ENCODE peak calls at places on chromosomes 16 and 17, in ten cellular contexts. One of them, this sample, is unnamed.

GRCh38 chr16:87086156-87086555 is 231.0 kb downstream of the C16orf95 start:
- DNase-seq in naive thymus-derived CD8-positive, alpha-beta T cell: no peak
- DNase-seq in SK-MEL-5: no peak
- DNase-seq in amygdala: no peak
- DNase-seq in G401: peak
- DNase-seq in activated CD8-positive, alpha-beta memory T cell treated with anti-CD3 and anti-CD28 coated beads, Interleukin-2, amount 50 U/mL, for 48 hours: no peak
- DNase-seq in fibroblast of mammary gland: peak
- DNase-seq in stimulated activated CD4-positive, alpha-beta T cell treated with anti-CD3 and anti-CD28 coated beads, TNF-alpha, amount 100 ng/mL, for 4 hours: no peak
- DNase-seq in cerebellar nuclear complex: no peak
- DNase-seq in NCI-H1417: no peak
- DNase-seq in this sample: no peak

GRCh38 chr16:4833584-4833983 is 13.5 kb downstream of the GLYR1 start:
- DNase-seq in naive thymus-derived CD8-positive, alpha-beta T cell: no peak
- DNase-seq in SK-MEL-5: no peak
- DNase-seq in amygdala: no peak
- DNase-seq in G401: no peak
- DNase-seq in activated CD8-positive, alpha-beta memory T cell treated with anti-CD3 and anti-CD28 coated beads, Interleukin-2, amount 50 U/mL, for 48 hours: no peak
- DNase-seq in fibroblast of mammary gland: no peak
- DNase-seq in stimulated activated CD4-positive, alpha-beta T cell treated with anti-CD3 and anti-CD28 coated beads, TNF-alpha, amount 100 ng/mL, for 4 hours: no peak
- DNase-seq in cerebellar nuclear complex: no peak
- DNase-seq in NCI-H1417: no peak
- DNase-seq in this sample: no peak

GRCh38 chr16:84144301-84144858 is 597 bp downstream of the HSDL1 start:
- DNase-seq in naive thymus-derived CD8-positive, alpha-beta T cell: peak
- DNase-seq in SK-MEL-5: no peak
- DNase-seq in amygdala: no peak
- DNase-seq in G401: peak
- DNase-seq in activated CD8-positive, alpha-beta memory T cell treated with anti-CD3 and anti-CD28 coated beads, Interleukin-2, amount 50 U/mL, for 48 hours: peak
- DNase-seq in fibroblast of mammary gland: peak
- DNase-seq in stimulated activated CD4-positive, alpha-beta T cell treated with anti-CD3 and anti-CD28 coated beads, TNF-alpha, amount 100 ng/mL, for 4 hours: no peak
- DNase-seq in cerebellar nuclear complex: no peak
- DNase-seq in NCI-H1417: no peak
- DNase-seq in this sample: peak

GRCh38 chr17:78381601-78382168 is 3.2 kb downstream of the PGS1 start:
- DNase-seq in naive thymus-derived CD8-positive, alpha-beta T cell: no peak
- DNase-seq in SK-MEL-5: no peak
- DNase-seq in amygdala: no peak
- DNase-seq in G401: no peak
- DNase-seq in activated CD8-positive, alpha-beta memory T cell treated with anti-CD3 and anti-CD28 coated beads, Interleukin-2, amount 50 U/mL, for 48 hours: no peak
- DNase-seq in fibroblast of mammary gland: peak
- DNase-seq in stimulated activated CD4-positive, alpha-beta T cell treated with anti-CD3 and anti-CD28 coated beads, TNF-alpha, amount 100 ng/mL, for 4 hours: peak
- DNase-seq in cerebellar nuclear complex: no peak
- DNase-seq in NCI-H1417: no peak
- DNase-seq in this sample: no peak

GRCh38 chr16:1470543-1471251 is 4.1 kb downstream of the CLCN7 start:
- DNase-seq in naive thymus-derived CD8-positive, alpha-beta T cell: no peak
- DNase-seq in SK-MEL-5: peak
- DNase-seq in amygdala: no peak
- DNase-seq in G401: no peak
- DNase-seq in activated CD8-positive, alpha-beta memory T cell treated with anti-CD3 and anti-CD28 coated beads, Interleukin-2, amount 50 U/mL, for 48 hours: no peak
- DNase-seq in fibroblast of mammary gland: peak
- DNase-seq in stimulated activated CD4-positive, alpha-beta T cell treated with anti-CD3 and anti-CD28 coated beads, TNF-alpha, amount 100 ng/mL, for 4 hours: no peak
- DNase-seq in cerebellar nuclear complex: no peak
- DNase-seq in NCI-H1417: no peak
- DNase-seq in this sample: no peak

GRCh38 chr16:85568519-85568918 is 44.6 kb upstream of the GSE1 start:
- DNase-seq in naive thymus-derived CD8-positive, alpha-beta T cell: no peak
- DNase-seq in SK-MEL-5: no peak
- DNase-seq in amygdala: no peak
- DNase-seq in G401: no peak
- DNase-seq in activated CD8-positive, alpha-beta memory T cell treated with anti-CD3 and anti-CD28 coated beads, Interleukin-2, amount 50 U/mL, for 48 hours: no peak
- DNase-seq in fibroblast of mammary gland: no peak
- DNase-seq in stimulated activated CD4-positive, alpha-beta T cell treated with anti-CD3 and anti-CD28 coated beads, TNF-alpha, amount 100 ng/mL, for 4 hours: no peak
- DNase-seq in cerebellar nuclear complex: no peak
- DNase-seq in NCI-H1417: no peak
- DNase-seq in this sample: no peak

GRCh38 chr17:37710344-37710886 is 34.4 kb downstream of the HNF1B start:
- DNase-seq in naive thymus-derived CD8-positive, alpha-beta T cell: no peak
- DNase-seq in SK-MEL-5: peak
- DNase-seq in amygdala: no peak
- DNase-seq in G401: no peak
- DNase-seq in activated CD8-positive, alpha-beta memory T cell treated with anti-CD3 and anti-CD28 coated beads, Interleukin-2, amount 50 U/mL, for 48 hours: no peak
- DNase-seq in fibroblast of mammary gland: peak
- DNase-seq in stimulated activated CD4-positive, alpha-beta T cell treated with anti-CD3 and anti-CD28 coated beads, TNF-alpha, amount 100 ng/mL, for 4 hours: no peak
- DNase-seq in cerebellar nuclear complex: no peak
- DNase-seq in NCI-H1417: peak
- DNase-seq in this sample: peak

GRCh38 chr17:46090871-46091270 is 91.8 kb downstream of the STH start:
- DNase-seq in naive thymus-derived CD8-positive, alpha-beta T cell: no peak
- DNase-seq in SK-MEL-5: no peak
- DNase-seq in amygdala: no peak
- DNase-seq in G401: peak
- DNase-seq in activated CD8-positive, alpha-beta memory T cell treated with anti-CD3 and anti-CD28 coated beads, Interleukin-2, amount 50 U/mL, for 48 hours: no peak
- DNase-seq in fibroblast of mammary gland: no peak
- DNase-seq in stimulated activated CD4-positive, alpha-beta T cell treated with anti-CD3 and anti-CD28 coated beads, TNF-alpha, amount 100 ng/mL, for 4 hours: no peak
- DNase-seq in cerebellar nuclear complex: no peak
- DNase-seq in NCI-H1417: no peak
- DNase-seq in this sample: no peak

GRCh38 chr17:41888332-41888965 is 23.2 kb upstream of the KLHL11 start:
- DNase-seq in naive thymus-derived CD8-positive, alpha-beta T cell: no peak
- DNase-seq in SK-MEL-5: no peak
- DNase-seq in amygdala: no peak
- DNase-seq in G401: no peak
- DNase-seq in activated CD8-positive, alpha-beta memory T cell treated with anti-CD3 and anti-CD28 coated beads, Interleukin-2, amount 50 U/mL, for 48 hours: no peak
- DNase-seq in fibroblast of mammary gland: no peak
- DNase-seq in stimulated activated CD4-positive, alpha-beta T cell treated with anti-CD3 and anti-CD28 coated beads, TNF-alpha, amount 100 ng/mL, for 4 hours: no peak
- DNase-seq in cerebellar nuclear complex: no peak
- DNase-seq in NCI-H1417: no peak
- DNase-seq in this sample: no peak

GRCh38 chr17:79028496-79029326 is 4.7 kb downstream of the C1QTNF1 start:
- DNase-seq in naive thymus-derived CD8-positive, alpha-beta T cell: no peak
- DNase-seq in SK-MEL-5: peak
- DNase-seq in amygdala: no peak
- DNase-seq in G401: no peak
- DNase-seq in activated CD8-positive, alpha-beta memory T cell treated with anti-CD3 and anti-CD28 coated beads, Interleukin-2, amount 50 U/mL, for 48 hours: peak
- DNase-seq in fibroblast of mammary gland: no peak
- DNase-seq in stimulated activated CD4-positive, alpha-beta T cell treated with anti-CD3 and anti-CD28 coated beads, TNF-alpha, amount 100 ng/mL, for 4 hours: no peak
- DNase-seq in cerebellar nuclear complex: no peak
- DNase-seq in NCI-H1417: no peak
- DNase-seq in this sample: peak

GRCh38 chr17:80063815-80064585 is 27.6 kb downstream of the CCDC40 start:
- DNase-seq in naive thymus-derived CD8-positive, alpha-beta T cell: no peak
- DNase-seq in SK-MEL-5: no peak
- DNase-seq in amygdala: no peak
- DNase-seq in G401: peak
- DNase-seq in activated CD8-positive, alpha-beta memory T cell treated with anti-CD3 and anti-CD28 coated beads, Interleukin-2, amount 50 U/mL, for 48 hours: no peak
- DNase-seq in fibroblast of mammary gland: peak
- DNase-seq in stimulated activated CD4-positive, alpha-beta T cell treated with anti-CD3 and anti-CD28 coated beads, TNF-alpha, amount 100 ng/mL, for 4 hours: no peak
- DNase-seq in cerebellar nuclear complex: no peak
- DNase-seq in NCI-H1417: no peak
- DNase-seq in this sample: no peak

GRCh38 chr17:32302860-32303649 is 37.4 kb downstream of the RHBDL3 start:
- DNase-seq in naive thymus-derived CD8-positive, alpha-beta T cell: no peak
- DNase-seq in SK-MEL-5: no peak
- DNase-seq in amygdala: no peak
- DNase-seq in G401: no peak
- DNase-seq in activated CD8-positive, alpha-beta memory T cell treated with anti-CD3 and anti-CD28 coated beads, Interleukin-2, amount 50 U/mL, for 48 hours: no peak
- DNase-seq in fibroblast of mammary gland: no peak
- DNase-seq in stimulated activated CD4-positive, alpha-beta T cell treated with anti-CD3 and anti-CD28 coated beads, TNF-alpha, amount 100 ng/mL, for 4 hours: no peak
- DNase-seq in cerebellar nuclear complex: no peak
- DNase-seq in NCI-H1417: no peak
- DNase-seq in this sample: no peak

GRCh38 chr16:16172991-16173390 is 50.3 kb downstream of the ABCC6 start:
- DNase-seq in naive thymus-derived CD8-positive, alpha-beta T cell: no peak
- DNase-seq in SK-MEL-5: no peak
- DNase-seq in amygdala: no peak
- DNase-seq in G401: no peak
- DNase-seq in activated CD8-positive, alpha-beta memory T cell treated with anti-CD3 and anti-CD28 coated beads, Interleukin-2, amount 50 U/mL, for 48 hours: no peak
- DNase-seq in fibroblast of mammary gland: no peak
- DNase-seq in stimulated activated CD4-positive, alpha-beta T cell treated with anti-CD3 and anti-CD28 coated beads, TNF-alpha, amount 100 ng/mL, for 4 hours: no peak
- DNase-seq in cerebellar nuclear complex: no peak
- DNase-seq in NCI-H1417: no peak
- DNase-seq in this sample: no peak

GRCh38 chr16:929227-929669 is 41.5 kb downstream of the LMF1 start:
- DNase-seq in naive thymus-derived CD8-positive, alpha-beta T cell: no peak
- DNase-seq in SK-MEL-5: no peak
- DNase-seq in amygdala: no peak
- DNase-seq in G401: no peak
- DNase-seq in activated CD8-positive, alpha-beta memory T cell treated with anti-CD3 and anti-CD28 coated beads, Interleukin-2, amount 50 U/mL, for 48 hours: no peak
- DNase-seq in fibroblast of mammary gland: no peak
- DNase-seq in stimulated activated CD4-positive, alpha-beta T cell treated with anti-CD3 and anti-CD28 coated beads, TNF-alpha, amount 100 ng/mL, for 4 hours: no peak
- DNase-seq in cerebellar nuclear complex: no peak
- DNase-seq in NCI-H1417: no peak
- DNase-seq in this sample: no peak

GRCh38 chr17:73686126-73686525 is 41.9 kb upstream of the SDK2 start:
- DNase-seq in naive thymus-derived CD8-positive, alpha-beta T cell: no peak
- DNase-seq in SK-MEL-5: no peak
- DNase-seq in amygdala: no peak
- DNase-seq in G401: no peak
- DNase-seq in activated CD8-positive, alpha-beta memory T cell treated with anti-CD3 and anti-CD28 coated beads, Interleukin-2, amount 50 U/mL, for 48 hours: no peak
- DNase-seq in fibroblast of mammary gland: no peak
- DNase-seq in stimulated activated CD4-positive, alpha-beta T cell treated with anti-CD3 and anti-CD28 coated beads, TNF-alpha, amount 100 ng/mL, for 4 hours: no peak
- DNase-seq in cerebellar nuclear complex: no peak
- DNase-seq in NCI-H1417: no peak
- DNase-seq in this sample: no peak

GRCh38 chr16:84749072-84749471 is 49.3 kb downstream of the USP10 start:
- DNase-seq in naive thymus-derived CD8-positive, alpha-beta T cell: no peak
- DNase-seq in SK-MEL-5: no peak
- DNase-seq in amygdala: no peak
- DNase-seq in G401: no peak
- DNase-seq in activated CD8-positive, alpha-beta memory T cell treated with anti-CD3 and anti-CD28 coated beads, Interleukin-2, amount 50 U/mL, for 48 hours: no peak
- DNase-seq in fibroblast of mammary gland: no peak
- DNase-seq in stimulated activated CD4-positive, alpha-beta T cell treated with anti-CD3 and anti-CD28 coated beads, TNF-alpha, amount 100 ng/mL, for 4 hours: no peak
- DNase-seq in cerebellar nuclear complex: no peak
- DNase-seq in NCI-H1417: no peak
- DNase-seq in this sample: no peak

GRCh38 chr17:45294506-45294905 is 22.3 kb downstream of the MAP3K14 start:
- DNase-seq in naive thymus-derived CD8-positive, alpha-beta T cell: no peak
- DNase-seq in SK-MEL-5: no peak
- DNase-seq in amygdala: no peak
- DNase-seq in G401: peak
- DNase-seq in activated CD8-positive, alpha-beta memory T cell treated with anti-CD3 and anti-CD28 coated beads, Interleukin-2, amount 50 U/mL, for 48 hours: no peak
- DNase-seq in fibroblast of mammary gland: peak
- DNase-seq in stimulated activated CD4-positive, alpha-beta T cell treated with anti-CD3 and anti-CD28 coated beads, TNF-alpha, amount 100 ng/mL, for 4 hours: no peak
- DNase-seq in cerebellar nuclear complex: no peak
- DNase-seq in NCI-H1417: no peak
- DNase-seq in this sample: no peak

GRCh38 chr17:81517339-81518112 is 4.9 kb upstream of the ACTG1 start:
- DNase-seq in naive thymus-derived CD8-positive, alpha-beta T cell: no peak
- DNase-seq in SK-MEL-5: no peak
- DNase-seq in amygdala: no peak
- DNase-seq in G401: no peak
- DNase-seq in activated CD8-positive, alpha-beta memory T cell treated with anti-CD3 and anti-CD28 coated beads, Interleukin-2, amount 50 U/mL, for 48 hours: peak
- DNase-seq in fibroblast of mammary gland: no peak
- DNase-seq in stimulated activated CD4-positive, alpha-beta T cell treated with anti-CD3 and anti-CD28 coated beads, TNF-alpha, amount 100 ng/mL, for 4 hours: no peak
- DNase-seq in cerebellar nuclear complex: no peak
- DNase-seq in NCI-H1417: no peak
- DNase-seq in this sample: no peak

GRCh38 chr16:68445458-68445857 is 2.9 kb downstream of the SMPD3 start:
- DNase-seq in naive thymus-derived CD8-positive, alpha-beta T cell: peak
- DNase-seq in SK-MEL-5: peak
- DNase-seq in amygdala: no peak
- DNase-seq in G401: peak
- DNase-seq in activated CD8-positive, alpha-beta memory T cell treated with anti-CD3 and anti-CD28 coated beads, Interleukin-2, amount 50 U/mL, for 48 hours: peak
- DNase-seq in fibroblast of mammary gland: peak
- DNase-seq in stimulated activated CD4-positive, alpha-beta T cell treated with anti-CD3 and anti-CD28 coated beads, TNF-alpha, amount 100 ng/mL, for 4 hours: no peak
- DNase-seq in cerebellar nuclear complex: no peak
- DNase-seq in NCI-H1417: peak
- DNase-seq in this sample: peak

GRCh38 chr17:78313735-78314648 is 45.9 kb downstream of the SOCS3 start:
- DNase-seq in naive thymus-derived CD8-positive, alpha-beta T cell: peak
- DNase-seq in SK-MEL-5: peak
- DNase-seq in amygdala: no peak
- DNase-seq in G401: peak
- DNase-seq in activated CD8-positive, alpha-beta memory T cell treated with anti-CD3 and anti-CD28 coated beads, Interleukin-2, amount 50 U/mL, for 48 hours: peak
- DNase-seq in fibroblast of mammary gland: peak
- DNase-seq in stimulated activated CD4-positive, alpha-beta T cell treated with anti-CD3 and anti-CD28 coated beads, TNF-alpha, amount 100 ng/mL, for 4 hours: peak
- DNase-seq in cerebellar nuclear complex: no peak
- DNase-seq in NCI-H1417: peak
- DNase-seq in this sample: peak

GRCh38 chr17:66347661-66348604 is 45.5 kb downstream of the PRKCA start:
- DNase-seq in naive thymus-derived CD8-positive, alpha-beta T cell: no peak
- DNase-seq in SK-MEL-5: no peak
- DNase-seq in amygdala: no peak
- DNase-seq in G401: no peak
- DNase-seq in activated CD8-positive, alpha-beta memory T cell treated with anti-CD3 and anti-CD28 coated beads, Interleukin-2, amount 50 U/mL, for 48 hours: no peak
- DNase-seq in fibroblast of mammary gland: peak
- DNase-seq in stimulated activated CD4-positive, alpha-beta T cell treated with anti-CD3 and anti-CD28 coated beads, TNF-alpha, amount 100 ng/mL, for 4 hours: no peak
- DNase-seq in cerebellar nuclear complex: no peak
- DNase-seq in NCI-H1417: peak
- DNase-seq in this sample: peak

GRCh38 chr17:47791025-47791424 is 30.6 kb downstream of the OSBPL7 start:
- DNase-seq in naive thymus-derived CD8-positive, alpha-beta T cell: no peak
- DNase-seq in SK-MEL-5: no peak
- DNase-seq in amygdala: no peak
- DNase-seq in G401: no peak
- DNase-seq in activated CD8-positive, alpha-beta memory T cell treated with anti-CD3 and anti-CD28 coated beads, Interleukin-2, amount 50 U/mL, for 48 hours: no peak
- DNase-seq in fibroblast of mammary gland: no peak
- DNase-seq in stimulated activated CD4-positive, alpha-beta T cell treated with anti-CD3 and anti-CD28 coated beads, TNF-alpha, amount 100 ng/mL, for 4 hours: no peak
- DNase-seq in cerebellar nuclear complex: no peak
- DNase-seq in NCI-H1417: no peak
- DNase-seq in this sample: no peak

GRCh38 chr17:57355090-57355859 is 99.0 kb downstream of the MSI2 start:
- DNase-seq in naive thymus-derived CD8-positive, alpha-beta T cell: no peak
- DNase-seq in SK-MEL-5: peak
- DNase-seq in amygdala: no peak
- DNase-seq in G401: no peak
- DNase-seq in activated CD8-positive, alpha-beta memory T cell treated with anti-CD3 and anti-CD28 coated beads, Interleukin-2, amount 50 U/mL, for 48 hours: no peak
- DNase-seq in fibroblast of mammary gland: no peak
- DNase-seq in stimulated activated CD4-positive, alpha-beta T cell treated with anti-CD3 and anti-CD28 coated beads, TNF-alpha, amount 100 ng/mL, for 4 hours: no peak
- DNase-seq in cerebellar nuclear complex: no peak
- DNase-seq in NCI-H1417: peak
- DNase-seq in this sample: no peak

GRCh38 chr16:75097941-75098897 is 18.4 kb downstream of the LDHD start:
- DNase-seq in naive thymus-derived CD8-positive, alpha-beta T cell: peak
- DNase-seq in SK-MEL-5: no peak
- DNase-seq in amygdala: no peak
- DNase-seq in G401: no peak
- DNase-seq in activated CD8-positive, alpha-beta memory T cell treated with anti-CD3 and anti-CD28 coated beads, Interleukin-2, amount 50 U/mL, for 48 hours: peak
- DNase-seq in fibroblast of mammary gland: no peak
- DNase-seq in stimulated activated CD4-positive, alpha-beta T cell treated with anti-CD3 and anti-CD28 coated beads, TNF-alpha, amount 100 ng/mL, for 4 hours: peak
- DNase-seq in cerebellar nuclear complex: no peak
- DNase-seq in NCI-H1417: no peak
- DNase-seq in this sample: no peak

GRCh38 chr16:56866955-56867830 is 2.2 kb downstream of the SLC12A3 start:
- DNase-seq in naive thymus-derived CD8-positive, alpha-beta T cell: peak
- DNase-seq in SK-MEL-5: peak
- DNase-seq in amygdala: no peak
- DNase-seq in G401: peak
- DNase-seq in activated CD8-positive, alpha-beta memory T cell treated with anti-CD3 and anti-CD28 coated beads, Interleukin-2, amount 50 U/mL, for 48 hours: no peak
- DNase-seq in fibroblast of mammary gland: peak
- DNase-seq in stimulated activated CD4-positive, alpha-beta T cell treated with anti-CD3 and anti-CD28 coated beads, TNF-alpha, amount 100 ng/mL, for 4 hours: peak
- DNase-seq in cerebellar nuclear complex: no peak
- DNase-seq in NCI-H1417: peak
- DNase-seq in this sample: peak

GRCh38 chr17:72592242-72592966 is 471.6 kb downstream of the SOX9 start:
- DNase-seq in naive thymus-derived CD8-positive, alpha-beta T cell: peak
- DNase-seq in SK-MEL-5: peak
- DNase-seq in amygdala: peak
- DNase-seq in G401: peak
- DNase-seq in activated CD8-positive, alpha-beta memory T cell treated with anti-CD3 and anti-CD28 coated beads, Interleukin-2, amount 50 U/mL, for 48 hours: peak
- DNase-seq in fibroblast of mammary gland: peak
- DNase-seq in stimulated activated CD4-positive, alpha-beta T cell treated with anti-CD3 and anti-CD28 coated beads, TNF-alpha, amount 100 ng/mL, for 4 hours: peak
- DNase-seq in cerebellar nuclear complex: no peak
- DNase-seq in NCI-H1417: peak
- DNase-seq in this sample: peak

GRCh38 chr16:89409161-89409711 is 81.1 kb downstream of the ANKRD11 start:
- DNase-seq in naive thymus-derived CD8-positive, alpha-beta T cell: peak
- DNase-seq in SK-MEL-5: no peak
- DNase-seq in amygdala: no peak
- DNase-seq in G401: no peak
- DNase-seq in activated CD8-positive, alpha-beta memory T cell treated with anti-CD3 and anti-CD28 coated beads, Interleukin-2, amount 50 U/mL, for 48 hours: peak
- DNase-seq in fibroblast of mammary gland: peak
- DNase-seq in stimulated activated CD4-positive, alpha-beta T cell treated with anti-CD3 and anti-CD28 coated beads, TNF-alpha, amount 100 ng/mL, for 4 hours: peak
- DNase-seq in cerebellar nuclear complex: no peak
- DNase-seq in NCI-H1417: no peak
- DNase-seq in this sample: no peak

GRCh38 chr16:27449434-27450188 is 47.6 kb downstream of the IL21R start:
- DNase-seq in naive thymus-derived CD8-positive, alpha-beta T cell: peak
- DNase-seq in SK-MEL-5: no peak
- DNase-seq in amygdala: no peak
- DNase-seq in G401: no peak
- DNase-seq in activated CD8-positive, alpha-beta memory T cell treated with anti-CD3 and anti-CD28 coated beads, Interleukin-2, amount 50 U/mL, for 48 hours: peak
- DNase-seq in fibroblast of mammary gland: no peak
- DNase-seq in stimulated activated CD4-positive, alpha-beta T cell treated with anti-CD3 and anti-CD28 coated beads, TNF-alpha, amount 100 ng/mL, for 4 hours: peak
- DNase-seq in cerebellar nuclear complex: no peak
- DNase-seq in NCI-H1417: no peak
- DNase-seq in this sample: no peak